ENCODE peak calls at places on chromosomes 7 and 10, in four cellular contexts. One of them, this sample, is unnamed.

GRCh38 chr10:80260295-80261243 is 28.9 kb downstream of the MAT1A start:
- DNase-seq in HepG2: peak
- DNase-seq in K562: peak
- DNase-seq in GM12878: no peak
- DNase-seq in this sample: peak

GRCh38 chr7:135758531-135758932 is 9.9 kb upstream of the FAM180A start:
- DNase-seq in HepG2: no peak
- DNase-seq in K562: no peak
- DNase-seq in GM12878: no peak
- DNase-seq in this sample: no peak

GRCh38 chr10:66747451-66747850 is 178.4 kb upstream of the LRRTM3 start:
- DNase-seq in HepG2: no peak
- DNase-seq in K562: no peak
- DNase-seq in GM12878: no peak
- DNase-seq in this sample: no peak

GRCh38 chr10:58152698-58153263 is 114.9 kb downstream of the IPMK start:
- DNase-seq in HepG2: peak
- DNase-seq in K562: peak
- DNase-seq in GM12878: no peak
- DNase-seq in this sample: peak

GRCh38 chr7:89041240-89041639 is 245.7 kb upstream of the TEX47 start:
- DNase-seq in HepG2: no peak
- DNase-seq in K562: no peak
- DNase-seq in GM12878: no peak
- DNase-seq in this sample: no peak

GRCh38 chr7:88169717-88170320 is 50.0 kb downstream of the SRI start:
- DNase-seq in HepG2: peak
- DNase-seq in K562: no peak
- DNase-seq in GM12878: no peak
- DNase-seq in this sample: no peak

GRCh38 chr7:117872565-117873055 is 631 bp downstream of the CTTNBP2 start:
- DNase-seq in HepG2: no peak
- DNase-seq in K562: no peak
- DNase-seq in GM12878: no peak
- DNase-seq in this sample: no peak

GRCh38 chr7:46145412-46145811 is 224.3 kb upstream of the IGFBP3 start:
- DNase-seq in HepG2: peak
- DNase-seq in K562: no peak
- DNase-seq in GM12878: no peak
- DNase-seq in this sample: no peak

GRCh38 chr10:69938541-69938991 is 114.1 kb upstream of the MACROH2A2 start:
- DNase-seq in HepG2: no peak
- DNase-seq in K562: no peak
- DNase-seq in GM12878: no peak
- DNase-seq in this sample: no peak

GRCh38 chr10:106614293-106614692 is 550.2 kb downstream of the SORCS1 start:
- DNase-seq in HepG2: no peak
- DNase-seq in K562: no peak
- DNase-seq in GM12878: no peak
- DNase-seq in this sample: no peak

GRCh38 chr10:49552277-49552676 is 13.4 kb upstream of the ERCC6 start:
- DNase-seq in HepG2: no peak
- DNase-seq in K562: no peak
- DNase-seq in GM12878: no peak
- DNase-seq in this sample: no peak

GRCh38 chr10:119483839-119484238 is 58.7 kb downstream of the RGS10 start:
- DNase-seq in HepG2: no peak
- DNase-seq in K562: no peak
- DNase-seq in GM12878: no peak
- DNase-seq in this sample: no peak

GRCh38 chr10:9189448-9189847 is 1135.0 kb downstream of the GATA3 start:
- DNase-seq in HepG2: no peak
- DNase-seq in K562: no peak
- DNase-seq in GM12878: no peak
- DNase-seq in this sample: no peak

GRCh38 chr7:30448461-30449189 is 30.0 kb downstream of the NOD1 start:
- DNase-seq in HepG2: no peak
- DNase-seq in K562: no peak
- DNase-seq in GM12878: no peak
- DNase-seq in this sample: no peak

GRCh38 chr7:78479348-78479747 is 680.8 kb downstream of the PHTF2 start:
- DNase-seq in HepG2: no peak
- DNase-seq in K562: no peak
- DNase-seq in GM12878: no peak
- DNase-seq in this sample: no peak

GRCh38 chr10:110843796-110844616 is 27.7 kb upstream of the PDCD4 start:
- DNase-seq in HepG2: peak
- DNase-seq in K562: no peak
- DNase-seq in GM12878: no peak
- DNase-seq in this sample: no peak

GRCh38 chr7:45610019-45610418 is 35.9 kb downstream of the ADCY1 start:
- DNase-seq in HepG2: no peak
- DNase-seq in K562: no peak
- DNase-seq in GM12878: no peak
- DNase-seq in this sample: no peak

GRCh38 chr7:121446526-121446925 is 50.4 kb upstream of the FAM3C start:
- DNase-seq in HepG2: no peak
- DNase-seq in K562: no peak
- DNase-seq in GM12878: no peak
- DNase-seq in this sample: no peak

GRCh38 chr7:80858141-80858903 is 60.5 kb downstream of the SEMA3C start:
- DNase-seq in HepG2: peak
- DNase-seq in K562: no peak
- DNase-seq in GM12878: no peak
- DNase-seq in this sample: no peak

GRCh38 chr7:24824896-24825295 is 67.6 kb upstream of the GSDME start:
- DNase-seq in HepG2: no peak
- DNase-seq in K562: no peak
- DNase-seq in GM12878: no peak
- DNase-seq in this sample: no peak

GRCh38 chr7:23043441-23043840 is 29.5 kb upstream of the HYCC1 start:
- DNase-seq in HepG2: no peak
- DNase-seq in K562: no peak
- DNase-seq in GM12878: no peak
- DNase-seq in this sample: no peak

GRCh38 chr10:2246747-2247146 is 509.4 kb upstream of the ADARB2 start:
- DNase-seq in HepG2: no peak
- DNase-seq in K562: no peak
- DNase-seq in GM12878: no peak
- DNase-seq in this sample: no peak

GRCh38 chr7:141441837-141442627 is 109.2 kb upstream of the AGK start:
- DNase-seq in HepG2: no peak
- DNase-seq in K562: no peak
- DNase-seq in GM12878: no peak
- DNase-seq in this sample: no peak

GRCh38 chr7:142088022-142088714 is 23.4 kb upstream of the MGAM2 start:
- DNase-seq in HepG2: no peak
- DNase-seq in K562: no peak
- DNase-seq in GM12878: no peak
- DNase-seq in this sample: no peak

GRCh38 chr7:98126311-98127142 is 19.9 kb downstream of the LMTK2 start:
- DNase-seq in HepG2: peak
- DNase-seq in K562: no peak
- DNase-seq in GM12878: no peak
- DNase-seq in this sample: no peak

GRCh38 chr7:29408841-29409243 is 154.8 kb upstream of the PRR15 start:
- DNase-seq in HepG2: peak
- DNase-seq in K562: peak
- DNase-seq in GM12878: peak
- DNase-seq in this sample: peak

GRCh38 chr7:95840953-95841950 is 68.9 kb downstream of the DYNC1I1 start:
- DNase-seq in HepG2: peak
- DNase-seq in K562: peak
- DNase-seq in GM12878: no peak
- DNase-seq in this sample: no peak

GRCh38 chr7:90396420-90396819 is 6.8 kb upstream of the CLDN12 start:
- DNase-seq in HepG2: no peak
- DNase-seq in K562: no peak
- DNase-seq in GM12878: no peak
- DNase-seq in this sample: no peak

GRCh38 chr7:2567663-2568238 is 9.0 kb downstream of the IQCE start:
- DNase-seq in HepG2: peak
- DNase-seq in K562: no peak
- DNase-seq in GM12878: no peak
- DNase-seq in this sample: peak

GRCh38 chr10:29386347-29386999 is 97.6 kb downstream of the LYZL1 start:
- DNase-seq in HepG2: peak
- DNase-seq in K562: peak
- DNase-seq in GM12878: no peak
- DNase-seq in this sample: no peak

GRCh38 chr7:98365863-98366561 is 34.9 kb downstream of the BAIAP2L1 start:
- DNase-seq in HepG2: no peak
- DNase-seq in K562: no peak
- DNase-seq in GM12878: no peak
- DNase-seq in this sample: no peak

GRCh38 chr7:3955751-3956696 is 655.0 kb downstream of the SDK1 start:
- DNase-seq in HepG2: no peak
- DNase-seq in K562: no peak
- DNase-seq in GM12878: peak
- DNase-seq in this sample: no peak
- TF ChIP-seq TAF1 in HepG2: no peak
- TF ChIP-seq TAF1 in K562: no peak
- TF ChIP-seq TAF1 in GM12878: no peak
- TF ChIP-seq TAF1 in this sample: no peak

GRCh38 chr10:132664407-132664806 is 121.5 kb downstream of the NKX6-2 start:
- DNase-seq in HepG2: no peak
- DNase-seq in K562: no peak
- DNase-seq in GM12878: no peak
- DNase-seq in this sample: no peak
- TF ChIP-seq ATF3 in HepG2: no peak
- TF ChIP-seq ATF3 in K562: no peak
- TF ChIP-seq ATF3 in GM12878: no peak
- TF ChIP-seq ATF3 in this sample: no peak

GRCh38 chr10:87656431-87657072 is 3.1 kb upstream of the PAPSS2 start:
- DNase-seq in HepG2: peak
- DNase-seq in K562: peak
- DNase-seq in GM12878: no peak
- DNase-seq in this sample: no peak
- TF ChIP-seq TAF1 in HepG2: no peak
- TF ChIP-seq TAF1 in K562: no peak
- TF ChIP-seq TAF1 in GM12878: no peak
- TF ChIP-seq TAF1 in this sample: no peak

DNA sequence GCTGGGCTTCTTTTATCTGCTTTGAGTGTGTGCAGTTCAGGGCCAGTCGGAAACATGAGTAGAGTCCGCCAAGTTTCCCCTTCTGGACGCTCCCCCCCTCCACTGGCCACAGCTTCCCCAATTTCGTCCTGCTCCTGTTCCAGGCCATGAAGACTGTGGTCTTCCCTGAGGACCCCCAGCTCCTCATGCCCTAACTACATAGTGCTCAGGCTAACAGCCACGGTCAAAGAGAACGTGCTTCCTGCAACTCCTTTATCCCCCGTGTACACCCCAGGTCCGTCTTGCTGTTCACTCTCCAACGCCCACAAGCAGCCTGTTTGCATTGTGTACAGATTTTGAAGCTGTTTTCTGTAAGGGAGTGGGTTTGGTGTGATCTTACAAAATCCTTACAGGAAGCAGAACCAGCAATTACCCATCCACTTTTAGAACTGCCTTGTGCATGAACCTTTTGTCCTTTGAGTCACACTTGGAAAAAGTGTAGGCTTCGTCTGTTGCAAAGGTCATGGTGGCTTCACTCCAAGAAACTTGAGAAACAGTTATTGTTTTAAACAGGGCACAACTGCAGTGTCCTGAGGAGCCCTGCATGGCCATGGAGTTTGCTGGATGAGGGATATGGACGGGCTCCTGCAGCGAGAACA is 77.0 kb upstream of the FAM20C start:
- DNase-seq in HepG2: no peak
- DNase-seq in K562: no peak
- DNase-seq in GM12878: no peak
- DNase-seq in this sample: no peak
- TF ChIP-seq ATF3 in HepG2: no peak
- TF ChIP-seq ATF3 in K562: no peak
- TF ChIP-seq ATF3 in GM12878: no peak
- TF ChIP-seq ATF3 in this sample: no peak

GRCh38 chr10:84205049-84205852 is 10.9 kb downstream of the CDHR1 start:
- DNase-seq in HepG2: peak
- DNase-seq in K562: peak
- DNase-seq in GM12878: peak
- DNase-seq in this sample: no peak
- TF ChIP-seq TAF1 in HepG2: no peak
- TF ChIP-seq TAF1 in K562: no peak
- TF ChIP-seq TAF1 in GM12878: no peak
- TF ChIP-seq TAF1 in this sample: no peak

DNA sequence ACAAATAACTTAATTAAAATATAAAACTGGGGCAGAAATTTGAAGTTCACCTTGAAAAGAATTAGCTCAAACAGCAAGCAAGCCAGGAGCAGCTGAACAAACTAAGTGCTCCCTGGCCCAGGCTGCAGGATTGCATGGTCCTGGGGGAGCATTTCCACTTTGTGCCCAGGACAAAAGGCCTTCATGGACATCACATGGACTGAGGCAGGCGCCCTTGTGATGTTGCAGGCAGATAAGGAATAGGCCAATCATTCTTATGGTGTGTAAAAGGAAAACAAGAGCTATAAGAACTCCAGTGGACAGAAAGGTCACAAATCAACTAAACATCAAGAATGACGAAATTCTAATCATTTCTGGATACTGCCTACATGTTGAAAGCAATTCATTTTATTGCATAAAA is 17.5 kb upstream of the TECTB start:
- DNase-seq in HepG2: peak
- DNase-seq in K562: no peak
- DNase-seq in GM12878: no peak
- DNase-seq in this sample: no peak
- TF ChIP-seq ATF3 in HepG2: no peak
- TF ChIP-seq ATF3 in K562: no peak
- TF ChIP-seq ATF3 in GM12878: no peak
- TF ChIP-seq ATF3 in this sample: no peak

GRCh38 chr10:86659161-86659691 is 4.9 kb downstream of the OPN4 start:
- DNase-seq in HepG2: no peak
- DNase-seq in K562: no peak
- DNase-seq in GM12878: no peak
- DNase-seq in this sample: no peak
- TF ChIP-seq TAF1 in HepG2: no peak
- TF ChIP-seq TAF1 in K562: no peak
- TF ChIP-seq TAF1 in GM12878: no peak
- TF ChIP-seq TAF1 in this sample: no peak

GRCh38 chr10:3372284-3372683 is 199.7 kb upstream of the PITRM1 start:
- DNase-seq in HepG2: no peak
- DNase-seq in K562: no peak
- DNase-seq in GM12878: no peak
- DNase-seq in this sample: no peak
- TF ChIP-seq ATF3 in HepG2: no peak
- TF ChIP-seq ATF3 in K562: no peak
- TF ChIP-seq ATF3 in GM12878: no peak
- TF ChIP-seq ATF3 in this sample: no peak

DNA sequence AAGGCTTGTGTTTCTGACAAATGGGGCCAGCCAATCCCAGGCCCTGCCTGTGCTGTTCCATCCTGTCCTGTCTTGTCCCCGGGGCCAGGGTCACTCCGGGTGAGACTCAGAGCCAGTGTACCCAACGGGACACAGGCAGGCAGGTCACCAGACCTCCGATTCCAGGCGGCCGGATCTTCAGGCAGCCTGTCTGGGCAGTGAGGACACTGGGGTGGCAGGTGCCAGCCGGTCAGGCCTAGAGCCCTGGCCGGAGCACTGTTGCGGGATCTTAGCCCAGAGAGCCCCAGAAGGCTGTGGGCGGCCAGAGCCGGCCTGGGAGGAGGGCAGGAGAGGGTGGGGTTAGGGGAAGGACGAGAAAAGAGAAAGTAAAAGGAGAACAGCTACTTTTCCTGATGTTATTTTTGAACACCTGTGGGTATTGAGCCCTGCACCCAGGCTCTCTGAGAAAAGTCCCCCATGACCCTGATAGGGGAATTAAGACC is 134.3 kb upstream of the TNRC18 start:
- DNase-seq in HepG2: peak
- DNase-seq in K562: no peak
- DNase-seq in GM12878: peak
- DNase-seq in this sample: no peak
- TF ChIP-seq TAF1 in HepG2: peak
- TF ChIP-seq TAF1 in K562: no peak
- TF ChIP-seq TAF1 in GM12878: peak
- TF ChIP-seq TAF1 in this sample: no peak